ENCODE peak calls at places on chromosomes 5 and 9, in eight cellular contexts. K, H, D, S, R, U, Y and Z are unnamed samples.

GRCh38 chr9:129640871-129641750 is 840 bp downstream of the ASB6 start:
- DNase-seq in R (no peak), U (peak; percentile 59), S (no peak), D (no peak), Y (no peak), H (no peak), K (no peak), Z (no peak)

GRCh38 chr9:90815183-90815943 is 13.7 kb downstream of the SYK start:
- DNase-seq in D (no peak), U (no peak), K (no peak), Y (no peak), H (peak; percentile 5), S (no peak), R (peak; percentile 83), Z (no peak)

GRCh38 chr5:175202461-175203065 is 241.4 kb downstream of the DRD1 start:
- DNase-seq in H (peak; percentile 68), K (no peak), U (no peak), Y (no peak), D (no peak), S (no peak), R (no peak), Z (no peak)

GRCh38 chr9:107890921-107891465 is 401.4 kb upstream of the KLF4 start:
- DNase-seq in S (no peak), D (no peak), H (peak; percentile 87), Y (no peak), R (no peak), K (no peak), U (no peak), Z (no peak)

GRCh38 chr5:147051193-147051592 is 172.6 kb upstream of the PPP2R2B start:
- DNase-seq in K (no peak), H (peak; percentile 12), Y (no peak), S (no peak), R (peak; percentile 11), U (no peak), D (no peak), Z (no peak)

GRCh38 chr5:151224372-151224771 is 480 bp upstream of the CCDC69 start:
- DNase-seq in Y (no peak), U (no peak), D (no peak), K (no peak), S (no peak), R (no peak), H (no peak), Z (no peak)

GRCh38 chr9:95077766-95078382 is 239.6 kb downstream of the FANCC start:
- DNase-seq in S (no peak), D (no peak), Y (no peak), K (no peak), U (no peak), R (no peak), H (no peak), Z (no peak)

GRCh38 chr9:80650964-80651555 is 1038.3 kb downstream of the TLE1 start:
- DNase-seq in D (no peak), R (no peak), S (no peak), K (peak; percentile 12), Y (no peak), H (peak; percentile 43), U (no peak), Z (no peak)

GRCh38 chr5:81755320-81755719 is 4.4 kb upstream of the SSBP2 start:
- DNase-seq in R (no peak), H (peak; percentile 89), K (peak; percentile 78), S (no peak), D (no peak), Y (no peak), U (no peak), Z (peak; percentile 20)

GRCh38 chr9:109599131-109599530 is 101.0 kb upstream of the PTPN3 start:
- DNase-seq in D (no peak), H (no peak), U (no peak), S (no peak), K (no peak), Y (no peak), R (no peak), Z (no peak)

GRCh38 chr5:87121315-87122170 is 146.1 kb upstream of the RASA1 start:
- DNase-seq in S (no peak), K (peak; percentile 81), R (peak; percentile 67), D (no peak), U (no peak), H (peak; percentile 92), Y (peak; percentile 39), Z (peak; percentile 16)

GRCh38 chr9:100191264-100191663 is 92.2 kb downstream of the INVS start:
- DNase-seq in H (no peak), Y (no peak), K (no peak), S (no peak), U (no peak), D (no peak), R (no peak), Z (no peak)

GRCh38 chr9:25960235-25960634 is 282.0 kb upstream of the TUSC1 start:
- DNase-seq in S (no peak), R (no peak), K (no peak), H (no peak), Y (no peak), U (no peak), D (no peak), Z (no peak)

GRCh38 chr5:43320846-43321245 is 7.6 kb upstream of the HMGCS1 start:
- DNase-seq in R (no peak), U (no peak), K (no peak), D (no peak), Y (no peak), H (no peak), S (no peak), Z (peak; percentile 31)

GRCh38 chr5:139226131-139226530 is 28.0 kb upstream of the SIL1 start:
- DNase-seq in U (no peak), H (no peak), S (no peak), R (no peak), K (no peak), D (no peak), Y (no peak), Z (no peak)

GRCh38 chr9:21806644-21807043 is 4.2 kb downstream of the MTAP start:
- DNase-seq in R (no peak), U (no peak), Y (no peak), S (no peak), K (no peak), H (no peak), D (no peak), Z (no peak)

GRCh38 chr5:131186561-131187256 is 16.0 kb downstream of the LYRM7 start:
- DNase-seq in U (no peak), R (no peak), S (no peak), Y (no peak), H (peak; percentile 13), D (no peak), K (peak; percentile 51), Z (no peak)

GRCh38 chr9:110579763-110580255 is 268 bp upstream of the SVEP1 start:
- DNase-seq in S (no peak), Y (peak; percentile 36), D (no peak), K (peak; percentile 80), U (peak; percentile 36), H (peak; percentile 80), R (peak; percentile 2), Z (no peak)

GRCh38 chr5:135944967-135945560 is 9.7 kb downstream of the LECT2 start:
- DNase-seq in H (peak; percentile 79), U (no peak), Y (peak; percentile 60), D (peak; percentile 21), K (peak; percentile 92), S (no peak), R (peak; percentile 52), Z (peak; percentile 86)

GRCh38 chr5:53424691-53425597 is 55.5 kb upstream of the FST start:
- DNase-seq in D (no peak), Y (no peak), H (peak; percentile 91), S (no peak), R (no peak), K (no peak), U (no peak), Z (no peak)

GRCh38 chr5:6578676-6579343 is 54.0 kb downstream of the NSUN2 start:
- DNase-seq in K (no peak), S (no peak), H (no peak), R (no peak), Y (no peak), D (no peak), U (no peak), Z (no peak)

GRCh38 chr5:67902497-67902830 is 313.1 kb upstream of the PIK3R1 start:
- DNase-seq in R (no peak), H (no peak), Y (no peak), K (no peak), D (no peak), U (no peak), S (no peak), Z (no peak)

GRCh38 chr5:10622810-10623209 is 58.9 kb downstream of the ANKRD33B start:
- DNase-seq in R (no peak), Y (no peak), H (no peak), D (no peak), K (no peak), U (no peak), S (peak; percentile 28), Z (no peak)

GRCh38 chr5:1767524-1768282 is 31.9 kb downstream of the MRPL36 start:
- DNase-seq in S (no peak), K (no peak), U (peak; percentile 67), D (no peak), H (no peak), R (no peak), Y (no peak), Z (no peak)

GRCh38 chr5:178994580-178995340 is at the start of gene GRM6:
- DNase-seq in H (no peak), R (no peak), D (no peak), Y (no peak), K (no peak), S (no peak), U (no peak), Z (no peak)

GRCh38 chr9:108830292-108830691 is 25.5 kb downstream of the ACTL7B start:
- DNase-seq in K (no peak), S (no peak), U (no peak), D (no peak), Y (no peak), H (peak; percentile 38), R (no peak), Z (no peak)

GRCh38 chr9:129202613-129203555 is 24.8 kb upstream of the IER5L start:
- DNase-seq in R (peak; percentile 62), Y (peak; percentile 88), H (peak; percentile 79), U (peak; percentile 97), D (peak; percentile 76), K (peak; percentile 72), S (peak; percentile 98), Z (peak; percentile 28)

GRCh38 chr5:13629218-13629617 is 315.3 kb downstream of the DNAH5 start:
- DNase-seq in D (no peak), S (no peak), R (no peak), H (peak; percentile 49), Y (no peak), U (no peak), K (no peak), Z (no peak)

GRCh38 chr9:121118266-121118665 is 43.5 kb downstream of the CNTRL start:
- DNase-seq in K (no peak), S (no peak), R (no peak), Y (no peak), U (no peak), D (no peak), H (no peak), Z (no peak)

GRCh38 chr5:1670342-1670741 is 129.3 kb downstream of the MRPL36 start:
- DNase-seq in H (peak; percentile 18), D (no peak), K (no peak), R (peak; percentile 7), Y (no peak), S (no peak), U (no peak), Z (no peak)

GRCh38 chr5:31640024-31640423 is 1.1 kb downstream of the PDZD2 start:
- DNase-seq in S (no peak), D (no peak), U (no peak), H (no peak), K (no peak), Y (peak; percentile 45), R (no peak), Z (no peak)

GRCh38 chr9:92290785-92291429 is 2.6 kb downstream of the IARS1 start:
- DNase-seq in S (no peak), H (no peak), U (no peak), D (no peak), K (no peak), Y (no peak), R (no peak), Z (no peak)

GRCh38 chr5:67674256-67674655 is 477.7 kb upstream of the CD180 start:
- DNase-seq in H (no peak), Y (no peak), R (no peak), D (no peak), S (no peak), K (no peak), U (no peak), Z (no peak)